ENCODE peak calls at places on chromosomes 5 and 9, in seven cellular contexts. One of them, this sample, is unnamed.

GRCh38 chr5:76765249-76765648 is 49.3 kb downstream of the F2R start:
- DNase-seq in GM12878: no peak
- DNase-seq in SK-N-SH: no peak
- DNase-seq in H1: no peak
- DNase-seq in K562: no peak
- DNase-seq in HepG2: no peak
- DNase-seq in HCT116: no peak
- DNase-seq in this sample: no peak

GRCh38 chr5:130102375-130102774 is 198.1 kb downstream of the CHSY3 start:
- DNase-seq in K562: no peak
- DNase-seq in HCT116: no peak
- DNase-seq in SK-N-SH: no peak
- DNase-seq in GM12878: no peak
- DNase-seq in H1: no peak
- DNase-seq in HepG2: no peak
- DNase-seq in this sample: no peak

GRCh38 chr5:168592014-168592368 is 12.8 kb upstream of the PANK3 start:
- DNase-seq in GM12878: no peak
- DNase-seq in H1: no peak
- DNase-seq in HCT116: no peak
- DNase-seq in HepG2: peak; percentile 98
- DNase-seq in K562: no peak
- DNase-seq in SK-N-SH: no peak
- DNase-seq in this sample: peak; percentile 55

GRCh38 chr9:7910426-7911015 is 110.9 kb upstream of the DMAC1 start:
- DNase-seq in SK-N-SH: no peak
- DNase-seq in H1: no peak
- DNase-seq in GM12878: no peak
- DNase-seq in HCT116: no peak
- DNase-seq in HepG2: no peak
- DNase-seq in K562: no peak
- DNase-seq in this sample: no peak

GRCh38 chr5:56447232-56447631 is 214.1 kb upstream of the ANKRD55 start:
- DNase-seq in K562: no peak
- DNase-seq in H1: no peak
- DNase-seq in HCT116: no peak
- DNase-seq in HepG2: peak; percentile 93
- DNase-seq in SK-N-SH: no peak
- DNase-seq in GM12878: no peak
- DNase-seq in this sample: no peak

GRCh38 chr5:166251786-166252185 is 2039.7 kb upstream of the WWC1 start:
- DNase-seq in K562: no peak
- DNase-seq in SK-N-SH: no peak
- DNase-seq in GM12878: no peak
- DNase-seq in HepG2: no peak
- DNase-seq in HCT116: no peak
- DNase-seq in H1: no peak
- DNase-seq in this sample: peak; percentile 53

GRCh38 chr9:108742191-108742590 is 113.6 kb downstream of the ACTL7B start:
- DNase-seq in K562: no peak
- DNase-seq in GM12878: no peak
- DNase-seq in SK-N-SH: no peak
- DNase-seq in HepG2: no peak
- DNase-seq in H1: no peak
- DNase-seq in HCT116: no peak
- DNase-seq in this sample: no peak

GRCh38 chr5:180636403-180637075 is 12.9 kb downstream of the FLT4 start:
- DNase-seq in H1: no peak
- DNase-seq in GM12878: no peak
- DNase-seq in HCT116: no peak
- DNase-seq in K562: no peak
- DNase-seq in HepG2: no peak
- DNase-seq in SK-N-SH: no peak
- DNase-seq in this sample: no peak

GRCh38 chr5:172052454-172053236 is 46.2 kb upstream of the FBXW11 start:
- DNase-seq in H1: no peak
- DNase-seq in HCT116: no peak
- DNase-seq in GM12878: no peak
- DNase-seq in K562: no peak
- DNase-seq in HepG2: no peak
- DNase-seq in SK-N-SH: no peak
- DNase-seq in this sample: no peak

GRCh38 chr5:117149312-117149711 is 574.7 kb upstream of the SEMA6A start:
- DNase-seq in SK-N-SH: no peak
- DNase-seq in H1: no peak
- DNase-seq in GM12878: no peak
- DNase-seq in K562: no peak
- DNase-seq in HCT116: no peak
- DNase-seq in HepG2: no peak
- DNase-seq in this sample: no peak

GRCh38 chr5:150778517-150779396 is at the start of gene SMIM3:
- DNase-seq in K562: peak; percentile 82
- DNase-seq in SK-N-SH: peak; percentile 86
- DNase-seq in H1: peak; percentile 86
- DNase-seq in HCT116: no peak
- DNase-seq in HepG2: peak; percentile 47
- DNase-seq in GM12878: no peak
- DNase-seq in this sample: peak; percentile 88

GRCh38 chr9:88753691-88754367 is 218.9 kb downstream of the NXNL2 start:
- DNase-seq in H1: no peak
- DNase-seq in HCT116: no peak
- DNase-seq in SK-N-SH: peak; percentile 82
- DNase-seq in HepG2: no peak
- DNase-seq in GM12878: no peak
- DNase-seq in K562: no peak
- DNase-seq in this sample: no peak

GRCh38 chr9:14989811-14990210 is 79.6 kb upstream of the FREM1 start:
- DNase-seq in HCT116: no peak
- DNase-seq in GM12878: no peak
- DNase-seq in H1: no peak
- DNase-seq in HepG2: no peak
- DNase-seq in K562: no peak
- DNase-seq in SK-N-SH: no peak
- DNase-seq in this sample: no peak

GRCh38 chr5:133273661-133274596 is 222.1 kb downstream of the HSPA4 start:
- DNase-seq in K562: no peak
- DNase-seq in HepG2: no peak
- DNase-seq in GM12878: no peak
- DNase-seq in SK-N-SH: no peak
- DNase-seq in HCT116: no peak
- DNase-seq in H1: no peak
- DNase-seq in this sample: no peak

GRCh38 chr9:87181670-87182069 is 234.4 kb upstream of the GAS1 start:
- DNase-seq in HepG2: no peak
- DNase-seq in K562: no peak
- DNase-seq in H1: no peak
- DNase-seq in SK-N-SH: no peak
- DNase-seq in GM12878: peak; percentile 40
- DNase-seq in HCT116: no peak
- DNase-seq in this sample: no peak

GRCh38 chr5:120960510-120960909 is 496.4 kb downstream of the PRR16 start:
- DNase-seq in HCT116: no peak
- DNase-seq in H1: no peak
- DNase-seq in GM12878: no peak
- DNase-seq in K562: no peak
- DNase-seq in SK-N-SH: no peak
- DNase-seq in HepG2: no peak
- DNase-seq in this sample: no peak

GRCh38 chr5:135488727-135489465 is 36.7 kb upstream of the TIFAB start:
- DNase-seq in H1: peak; percentile 84
- DNase-seq in K562: peak; percentile 83
- DNase-seq in GM12878: no peak
- DNase-seq in HCT116: peak; percentile 37
- DNase-seq in SK-N-SH: peak; percentile 61
- DNase-seq in HepG2: peak; percentile 81
- DNase-seq in this sample: peak; percentile 24

GRCh38 chr5:72955143-72955767 is 586 bp upstream of the FCHO2 start:
- DNase-seq in HCT116: no peak
- DNase-seq in H1: no peak
- DNase-seq in GM12878: no peak
- DNase-seq in HepG2: peak; percentile 64
- DNase-seq in K562: peak; percentile 45
- DNase-seq in SK-N-SH: no peak
- DNase-seq in this sample: no peak

GRCh38 chr5:179165421-179166170 is 105.4 kb downstream of the ZNF354C start:
- DNase-seq in SK-N-SH: no peak
- DNase-seq in GM12878: no peak
- DNase-seq in HepG2: no peak
- DNase-seq in K562: no peak
- DNase-seq in HCT116: no peak
- DNase-seq in H1: peak; percentile 34
- DNase-seq in this sample: no peak

GRCh38 chr5:179345429-179346321 is at the start of gene ADAMTS2:
- DNase-seq in HCT116: no peak
- DNase-seq in GM12878: no peak
- DNase-seq in K562: peak; percentile 86
- DNase-seq in HepG2: no peak
- DNase-seq in H1: peak; percentile 72
- DNase-seq in SK-N-SH: peak; percentile 92
- DNase-seq in this sample: peak; percentile 58

GRCh38 chr5:149210968-149211495 is 60.6 kb upstream of the AFAP1L1 start:
- DNase-seq in H1: no peak
- DNase-seq in K562: peak; percentile 20
- DNase-seq in GM12878: no peak
- DNase-seq in HCT116: no peak
- DNase-seq in HepG2: no peak
- DNase-seq in SK-N-SH: no peak
- DNase-seq in this sample: no peak

GRCh38 chr5:85334-85995 is 6.5 kb upstream of the PLEKHG4B start:
- DNase-seq in HepG2: no peak
- DNase-seq in K562: no peak
- DNase-seq in SK-N-SH: no peak
- DNase-seq in HCT116: no peak
- DNase-seq in GM12878: no peak
- DNase-seq in H1: no peak
- DNase-seq in this sample: peak; percentile 97

GRCh38 chr9:131642496-131643083 is 97.3 kb downstream of the PRRT1B start:
- DNase-seq in GM12878: no peak
- DNase-seq in HepG2: no peak
- DNase-seq in SK-N-SH: no peak
- DNase-seq in K562: no peak
- DNase-seq in H1: no peak
- DNase-seq in HCT116: no peak
- DNase-seq in this sample: no peak

GRCh38 chr9:93549636-93550035 is 26.7 kb upstream of the PHF2 start:
- DNase-seq in HCT116: no peak
- DNase-seq in H1: no peak
- DNase-seq in SK-N-SH: no peak
- DNase-seq in GM12878: no peak
- DNase-seq in HepG2: no peak
- DNase-seq in K562: no peak
- DNase-seq in this sample: no peak

GRCh38 chr5:112848116-112848811 is 12.8 kb upstream of the SRP19 start:
- DNase-seq in HCT116: peak; percentile 68
- DNase-seq in H1: no peak
- DNase-seq in K562: peak; percentile 33
- DNase-seq in SK-N-SH: peak; percentile 32
- DNase-seq in HepG2: peak; percentile 76
- DNase-seq in GM12878: peak; percentile 51
- DNase-seq in this sample: peak; percentile 83

DNA sequence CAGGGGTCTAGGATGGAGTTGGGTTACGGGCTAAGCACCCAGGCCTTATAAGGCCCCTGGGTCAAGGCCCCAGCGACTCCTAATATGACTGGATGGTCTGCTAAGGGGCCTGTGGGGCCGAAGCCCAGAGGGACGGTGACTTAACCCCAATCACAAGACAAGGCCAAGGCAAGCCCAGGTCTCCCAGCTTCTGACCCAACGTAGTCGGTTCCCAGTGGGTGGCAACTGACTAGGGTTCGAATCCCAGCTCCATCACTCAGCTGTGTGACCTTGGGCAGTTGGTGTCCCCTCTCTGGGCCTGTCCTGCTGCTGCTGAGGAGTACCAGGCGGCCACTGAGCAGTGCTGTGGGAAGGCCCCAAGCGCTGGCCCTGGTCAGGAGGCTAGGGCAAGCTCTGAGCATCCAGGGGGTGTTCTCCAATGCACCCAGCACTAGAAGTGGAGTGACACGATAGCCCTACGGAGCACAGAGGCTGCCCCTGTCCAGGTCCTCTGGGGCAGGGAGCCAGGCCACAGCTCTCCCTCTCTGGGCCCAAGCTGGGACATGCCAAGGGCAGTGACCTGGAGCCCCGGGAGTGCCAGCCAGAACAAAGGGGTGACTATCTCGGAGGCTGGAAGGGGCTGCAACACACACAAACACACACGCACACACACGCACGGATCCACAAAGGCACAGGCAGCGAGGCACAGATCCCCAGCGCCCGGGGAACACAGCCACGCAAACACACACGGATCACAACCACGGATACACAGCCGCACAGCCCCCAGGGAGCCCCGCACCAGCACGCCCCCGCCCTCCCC is 512 bp downstream of the AK1 start:
- DNase-seq in K562: no peak
- DNase-seq in SK-N-SH: peak; percentile 60
- DNase-seq in GM12878: no peak
- DNase-seq in HepG2: no peak
- DNase-seq in H1: peak; percentile 61
- DNase-seq in HCT116: no peak
- DNase-seq in this sample: peak; percentile 19
- TF ChIP-seq JUND in K562: no peak
- TF ChIP-seq JUND in SK-N-SH: no peak
- TF ChIP-seq JUND in GM12878: no peak
- TF ChIP-seq JUND in HepG2: no peak
- TF ChIP-seq JUND in H1: no peak
- TF ChIP-seq JUND in HCT116: no peak
- TF ChIP-seq JUND in this sample: no peak

GRCh38 chr9:99126312-99126711 is 21.4 kb downstream of the TGFBR1 start:
- DNase-seq in H1: no peak
- DNase-seq in SK-N-SH: no peak
- DNase-seq in GM12878: no peak
- DNase-seq in HCT116: no peak
- DNase-seq in K562: no peak
- DNase-seq in HepG2: no peak
- DNase-seq in this sample: no peak
- TF ChIP-seq JUND in H1: no peak
- TF ChIP-seq JUND in SK-N-SH: no peak
- TF ChIP-seq JUND in GM12878: no peak
- TF ChIP-seq JUND in HCT116: no peak
- TF ChIP-seq JUND in K562: no peak
- TF ChIP-seq JUND in HepG2: no peak
- TF ChIP-seq JUND in this sample: no peak

DNA sequence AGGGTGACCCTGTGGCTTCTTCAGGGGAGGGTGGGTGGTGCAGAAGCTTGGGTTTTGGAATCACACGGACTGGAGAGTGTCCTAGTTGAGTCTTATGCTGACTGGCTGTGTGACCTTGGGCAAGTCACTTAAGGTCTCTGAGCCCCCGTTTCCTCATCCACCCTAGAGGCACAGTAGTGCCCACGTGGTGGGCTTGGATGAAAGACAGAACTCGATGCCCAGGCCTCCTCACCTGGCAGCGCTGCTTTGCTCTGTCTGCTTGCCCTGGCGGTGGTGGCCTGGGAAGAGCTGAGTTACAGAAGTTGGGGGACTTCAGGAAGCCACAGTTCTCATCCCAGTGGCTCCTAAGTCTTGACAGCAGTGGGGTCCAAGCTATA is 171.5 kb upstream of the IER5L start:
- DNase-seq in HepG2: no peak
- DNase-seq in K562: no peak
- DNase-seq in H1: no peak
- DNase-seq in GM12878: no peak
- DNase-seq in HCT116: no peak
- DNase-seq in SK-N-SH: peak; percentile 4
- DNase-seq in this sample: no peak
- TF ChIP-seq JUND in HepG2: no peak
- TF ChIP-seq JUND in K562: no peak
- TF ChIP-seq JUND in H1: no peak
- TF ChIP-seq JUND in GM12878: no peak
- TF ChIP-seq JUND in HCT116: no peak
- TF ChIP-seq JUND in SK-N-SH: no peak
- TF ChIP-seq JUND in this sample: no peak

GRCh38 chr9:98255064-98255577 is 328 bp downstream of the TBC1D2 start:
- DNase-seq in GM12878: no peak
- DNase-seq in K562: no peak
- DNase-seq in HepG2: no peak
- DNase-seq in SK-N-SH: no peak
- DNase-seq in H1: no peak
- DNase-seq in HCT116: no peak
- DNase-seq in this sample: no peak
- TF ChIP-seq JUND in GM12878: no peak
- TF ChIP-seq JUND in K562: no peak
- TF ChIP-seq JUND in HepG2: no peak
- TF ChIP-seq JUND in SK-N-SH: no peak
- TF ChIP-seq JUND in H1: no peak
- TF ChIP-seq JUND in HCT116: no peak
- TF ChIP-seq JUND in this sample: no peak

This sample was measured in T47D.